ENCODE peak calls at places on chromosomes 13 and 19, in seven cellular contexts. One of them, this sample, is unnamed.

GRCh38 chr19:49340865-49341718 is 5.9 kb downstream of the CD37 start:
- DNase-seq in RWPE2: peak; percentile 23
- DNase-seq in ovary: no peak
- DNase-seq in CD8-positive, alpha-beta memory T cell: no peak
- DNase-seq in mesendoderm: no peak
- DNase-seq in SK-N-SH: no peak
- DNase-seq in SJSA1: no peak
- DNase-seq in this sample: no peak

GRCh38 chr13:24013189-24013588 is 115.9 kb upstream of the C1QTNF9B start:
- DNase-seq in mesendoderm: no peak
- DNase-seq in SJSA1: no peak
- DNase-seq in CD8-positive, alpha-beta memory T cell: no peak
- DNase-seq in ovary: no peak
- DNase-seq in SK-N-SH: no peak
- DNase-seq in RWPE2: no peak
- DNase-seq in this sample: no peak

GRCh38 chr13:79530270-79530669 is 49.3 kb downstream of the NDFIP2 start:
- DNase-seq in CD8-positive, alpha-beta memory T cell: no peak
- DNase-seq in ovary: no peak
- DNase-seq in SK-N-SH: no peak
- DNase-seq in RWPE2: no peak
- DNase-seq in SJSA1: no peak
- DNase-seq in mesendoderm: no peak
- DNase-seq in this sample: no peak

GRCh38 chr13:30581582-30581981 is 36.1 kb upstream of the USPL1 start:
- DNase-seq in mesendoderm: peak; percentile 42
- DNase-seq in SJSA1: no peak
- DNase-seq in ovary: no peak
- DNase-seq in SK-N-SH: no peak
- DNase-seq in RWPE2: no peak
- DNase-seq in CD8-positive, alpha-beta memory T cell: no peak
- DNase-seq in this sample: no peak

GRCh38 chr19:1177322-1178114 is 3.5 kb upstream of the SBNO2 start:
- DNase-seq in RWPE2: peak; percentile 94
- DNase-seq in SK-N-SH: no peak
- DNase-seq in ovary: no peak
- DNase-seq in CD8-positive, alpha-beta memory T cell: no peak
- DNase-seq in SJSA1: peak; percentile 92
- DNase-seq in mesendoderm: peak; percentile 65
- DNase-seq in this sample: no peak

GRCh38 chr13:110647365-110647737 is 32.0 kb downstream of the NAXD start:
- DNase-seq in SJSA1: no peak
- DNase-seq in ovary: no peak
- DNase-seq in CD8-positive, alpha-beta memory T cell: no peak
- DNase-seq in RWPE2: no peak
- DNase-seq in SK-N-SH: no peak
- DNase-seq in mesendoderm: no peak
- DNase-seq in this sample: no peak

GRCh38 chr13:112446867-112447266 is 70.7 kb downstream of the SPACA7 start:
- DNase-seq in SK-N-SH: peak; percentile 23
- DNase-seq in SJSA1: no peak
- DNase-seq in CD8-positive, alpha-beta memory T cell: no peak
- DNase-seq in ovary: no peak
- DNase-seq in mesendoderm: no peak
- DNase-seq in RWPE2: no peak
- DNase-seq in this sample: no peak

GRCh38 chr19:32406161-32407003 is 812 bp downstream of the DPY19L3 start:
- DNase-seq in ovary: no peak
- DNase-seq in SK-N-SH: peak; percentile 18
- DNase-seq in SJSA1: peak; percentile 37
- DNase-seq in RWPE2: no peak
- DNase-seq in mesendoderm: no peak
- DNase-seq in CD8-positive, alpha-beta memory T cell: no peak
- DNase-seq in this sample: no peak

GRCh38 chr19:28242317-28242927 is 970.5 kb downstream of the UQCRFS1 start:
- DNase-seq in SJSA1: peak; percentile 18
- DNase-seq in SK-N-SH: peak; percentile 44
- DNase-seq in CD8-positive, alpha-beta memory T cell: no peak
- DNase-seq in RWPE2: no peak
- DNase-seq in ovary: no peak
- DNase-seq in mesendoderm: peak; percentile 73
- DNase-seq in this sample: no peak

GRCh38 chr19:48934837-48935236 is 1.3 kb downstream of the DHDH start:
- DNase-seq in mesendoderm: peak; percentile 51
- DNase-seq in RWPE2: no peak
- DNase-seq in CD8-positive, alpha-beta memory T cell: no peak
- DNase-seq in ovary: no peak
- DNase-seq in SJSA1: no peak
- DNase-seq in SK-N-SH: no peak
- DNase-seq in this sample: no peak

GRCh38 chr13:33612641-33613638 is 205.0 kb upstream of the RFC3 start:
- DNase-seq in SK-N-SH: no peak
- DNase-seq in RWPE2: no peak
- DNase-seq in mesendoderm: no peak
- DNase-seq in SJSA1: no peak
- DNase-seq in ovary: no peak
- DNase-seq in CD8-positive, alpha-beta memory T cell: no peak
- DNase-seq in this sample: no peak

GRCh38 chr13:48709213-48709612 is 55.5 kb downstream of the CYSLTR2 start:
- DNase-seq in RWPE2: no peak
- DNase-seq in ovary: no peak
- DNase-seq in mesendoderm: peak; percentile 13
- DNase-seq in CD8-positive, alpha-beta memory T cell: no peak
- DNase-seq in SJSA1: no peak
- DNase-seq in SK-N-SH: no peak
- DNase-seq in this sample: no peak

DNA sequence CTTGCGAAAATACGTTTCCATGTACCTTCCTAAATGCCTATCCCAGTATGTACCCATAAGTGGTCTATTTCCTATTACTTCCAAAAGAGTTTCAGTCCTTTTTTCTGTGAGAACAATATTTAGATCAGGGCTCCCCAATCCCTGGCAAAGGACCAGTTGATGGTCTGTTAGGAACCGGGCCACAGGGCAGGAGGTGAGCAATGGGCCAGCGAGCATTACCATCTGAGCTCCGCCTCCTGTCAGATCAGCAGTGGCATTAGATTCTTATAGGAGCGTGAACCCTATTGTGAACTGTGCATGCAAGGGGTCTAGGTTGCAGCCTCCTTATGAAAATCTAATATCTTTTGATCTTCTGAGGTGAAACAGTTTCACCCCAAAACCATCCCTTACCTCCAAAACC is 859.1 kb downstream of the SLITRK6 start:
- DNase-seq in mesendoderm: no peak
- DNase-seq in SJSA1: no peak
- DNase-seq in CD8-positive, alpha-beta memory T cell: no peak
- DNase-seq in ovary: no peak
- DNase-seq in SK-N-SH: no peak
- DNase-seq in RWPE2: no peak
- DNase-seq in this sample: no peak
- H3K4me1 ChIP-seq in mesendoderm: no peaks in the 10 kb centered on the region
- H3K4me1 ChIP-seq in SJSA1: no peaks in the 10 kb centered on the region
- H3K4me1 ChIP-seq in CD8-positive, alpha-beta memory T cell: no peaks in the 10 kb centered on the region
- H3K4me1 ChIP-seq in ovary: no peaks in the 10 kb centered on the region
- H3K4me1 ChIP-seq in SK-N-SH: no peaks in the 10 kb centered on the region
- H3K4me1 ChIP-seq in RWPE2: peaks cover 2% of the 10 kb centered on the region
- H3K4me1 ChIP-seq in this sample: no peaks in the 10 kb centered on the region

GRCh38 chr19:55080121-55080914 is 4.6 kb downstream of the EPS8L1 start:
- DNase-seq in SJSA1: no peak
- DNase-seq in SK-N-SH: peak; percentile 96
- DNase-seq in mesendoderm: peak; percentile 89
- DNase-seq in CD8-positive, alpha-beta memory T cell: peak; percentile 52
- DNase-seq in RWPE2: no peak
- DNase-seq in ovary: no peak
- DNase-seq in this sample: peak; percentile 83

GRCh38 chr19:55081773-55082022 is 6.0 kb downstream of the EPS8L1 start:
- DNase-seq in RWPE2: no peak
- DNase-seq in mesendoderm: no peak
- DNase-seq in SK-N-SH: peak; percentile 43
- DNase-seq in SJSA1: peak; percentile 26
- DNase-seq in ovary: no peak
- DNase-seq in CD8-positive, alpha-beta memory T cell: no peak
- DNase-seq in this sample: no peak

GRCh38 chr19:55083004-55083850 is 7.6 kb downstream of the EPS8L1 start:
- DNase-seq in CD8-positive, alpha-beta memory T cell: no peak
- DNase-seq in SJSA1: no peak
- DNase-seq in RWPE2: no peak
- DNase-seq in SK-N-SH: no peak
- DNase-seq in ovary: no peak
- DNase-seq in mesendoderm: peak; percentile 45
- DNase-seq in this sample: no peak

GRCh38 chr19:55080915-55081772 is 5.5 kb downstream of the EPS8L1 start:
- DNase-seq in SK-N-SH: peak; percentile 94
- DNase-seq in SJSA1: peak; percentile 65
- DNase-seq in mesendoderm: peak; percentile 94
- DNase-seq in ovary: no peak
- DNase-seq in CD8-positive, alpha-beta memory T cell: peak; percentile 84
- DNase-seq in RWPE2: peak; percentile 88
- DNase-seq in this sample: peak; percentile 88

DNA sequence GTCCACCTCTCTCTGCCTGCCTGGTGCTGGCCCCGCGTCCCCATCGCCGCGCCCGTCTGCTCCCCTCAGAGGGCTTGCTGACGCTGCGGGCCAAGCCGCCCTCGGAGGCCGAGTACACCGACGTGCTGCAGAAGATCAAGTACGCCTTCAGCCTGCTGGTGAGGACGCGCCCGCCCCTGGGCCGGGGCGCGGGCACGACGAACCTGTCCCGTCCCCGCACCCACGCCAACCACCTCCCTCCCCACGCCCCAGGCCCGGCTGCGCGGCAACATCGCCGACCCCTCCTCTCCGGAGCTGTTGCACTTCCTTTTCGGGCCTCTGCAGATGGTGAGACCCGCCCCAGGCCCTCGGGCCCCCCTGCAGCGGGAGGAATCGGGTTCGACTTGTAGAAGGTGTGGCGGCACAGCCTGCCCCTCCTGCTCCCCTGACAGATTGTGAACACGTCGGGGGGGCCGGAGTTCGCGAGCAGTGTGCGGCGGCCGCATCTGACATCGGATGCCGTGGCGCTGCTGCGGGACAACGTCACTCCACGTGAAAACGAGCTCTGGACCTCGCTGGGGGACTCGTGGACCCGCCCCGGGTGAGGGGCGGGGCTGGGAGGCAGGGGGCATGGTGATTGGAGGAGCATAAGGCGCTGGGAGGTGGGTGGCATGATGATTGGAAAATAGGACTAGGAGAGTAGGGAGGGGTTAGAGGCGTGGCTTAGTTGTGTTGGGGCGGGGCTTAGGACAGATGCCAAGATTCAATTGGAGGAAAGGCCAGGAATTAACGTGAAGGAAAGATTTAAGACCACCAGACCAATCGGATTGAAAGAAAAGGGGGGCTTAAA is 6.6 kb downstream of the EPS8L1 start:
- DNase-seq in SJSA1: no peak
- DNase-seq in RWPE2: no peak
- DNase-seq in ovary: no peak
- DNase-seq in CD8-positive, alpha-beta memory T cell: peak; percentile 21
- DNase-seq in mesendoderm: peak; percentile 74
- DNase-seq in SK-N-SH: peak; percentile 87
- DNase-seq in this sample: peak; percentile 77
- H3K4me3 ChIP-seq in SJSA1: peak overlapping the region; percentile 39
- H3K4me3 ChIP-seq in RWPE2: no peak overlapping the region
- H3K4me3 ChIP-seq in ovary: no peak overlapping the region
- H3K4me3 ChIP-seq in CD8-positive, alpha-beta memory T cell: peak overlapping the region; percentile 90
- H3K4me3 ChIP-seq in mesendoderm: no peak overlapping the region
- H3K4me3 ChIP-seq in SK-N-SH: peak overlapping the region; percentile 68
- H3K4me3 ChIP-seq in this sample: peak overlapping the region; percentile 51

GRCh38 chr13:40477623-40478608 is 188.5 kb downstream of the FOXO1 start:
- DNase-seq in CD8-positive, alpha-beta memory T cell: no peak
- DNase-seq in SJSA1: peak; percentile 14
- DNase-seq in SK-N-SH: no peak
- DNase-seq in mesendoderm: peak; percentile 40
- DNase-seq in RWPE2: no peak
- DNase-seq in ovary: peak; percentile 47
- DNase-seq in this sample: peak; percentile 88

GRCh38 chr13:40479196-40479845 is 187.1 kb downstream of the FOXO1 start:
- DNase-seq in ovary: no peak
- DNase-seq in SK-N-SH: no peak
- DNase-seq in mesendoderm: no peak
- DNase-seq in SJSA1: no peak
- DNase-seq in RWPE2: no peak
- DNase-seq in CD8-positive, alpha-beta memory T cell: no peak
- DNase-seq in this sample: no peak

GRCh38 chr13:40480012-40480914 is 186.2 kb downstream of the FOXO1 start:
- DNase-seq in CD8-positive, alpha-beta memory T cell: peak; percentile 29
- DNase-seq in RWPE2: no peak
- DNase-seq in SK-N-SH: no peak
- DNase-seq in SJSA1: peak; percentile 59
- DNase-seq in mesendoderm: no peak
- DNase-seq in ovary: peak; percentile 30
- DNase-seq in this sample: peak; percentile 49

GRCh38 chr13:40480915-40481525 is 185.4 kb downstream of the FOXO1 start:
- DNase-seq in RWPE2: no peak
- DNase-seq in CD8-positive, alpha-beta memory T cell: no peak
- DNase-seq in mesendoderm: no peak
- DNase-seq in ovary: no peak
- DNase-seq in SK-N-SH: no peak
- DNase-seq in SJSA1: no peak
- DNase-seq in this sample: no peak

DNA sequence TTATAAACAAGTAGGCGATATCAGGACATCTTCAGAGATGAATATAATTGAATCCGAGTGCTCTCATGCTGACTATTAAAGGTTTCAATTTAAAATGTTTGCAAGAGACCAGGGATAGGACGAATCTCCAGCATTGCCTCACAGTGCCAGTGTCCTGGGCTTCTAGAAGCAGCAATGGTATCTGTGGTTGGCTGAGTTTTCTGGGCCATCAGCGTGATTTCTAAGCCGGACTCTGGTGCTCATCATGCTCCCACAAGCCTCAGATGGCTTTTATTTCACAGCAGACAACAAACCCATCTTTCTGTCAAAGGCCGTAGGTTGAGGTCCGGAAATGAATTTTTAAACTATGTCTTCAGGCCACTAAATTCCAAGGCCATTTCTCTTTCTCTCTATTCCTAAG is 187.7 kb downstream of the FOXO1 start:
- DNase-seq in CD8-positive, alpha-beta memory T cell: no peak
- DNase-seq in RWPE2: no peak
- DNase-seq in SK-N-SH: no peak
- DNase-seq in SJSA1: no peak
- DNase-seq in mesendoderm: no peak
- DNase-seq in ovary: no peak
- DNase-seq in this sample: no peak
- H3K4me1 ChIP-seq in CD8-positive, alpha-beta memory T cell: peaks cover 39% of the 10 kb centered on the region
- H3K4me1 ChIP-seq in RWPE2: no peaks in the 10 kb centered on the region
- H3K4me1 ChIP-seq in SK-N-SH: no peaks in the 10 kb centered on the region
- H3K4me1 ChIP-seq in SJSA1: peaks cover 43% of the 10 kb centered on the region
- H3K4me1 ChIP-seq in mesendoderm: peaks cover 3% of the 10 kb centered on the region
- H3K4me1 ChIP-seq in ovary: peaks cover 24% of the 10 kb centered on the region
- H3K4me1 ChIP-seq in this sample: peaks cover 22% of the 10 kb centered on the region

DNA sequence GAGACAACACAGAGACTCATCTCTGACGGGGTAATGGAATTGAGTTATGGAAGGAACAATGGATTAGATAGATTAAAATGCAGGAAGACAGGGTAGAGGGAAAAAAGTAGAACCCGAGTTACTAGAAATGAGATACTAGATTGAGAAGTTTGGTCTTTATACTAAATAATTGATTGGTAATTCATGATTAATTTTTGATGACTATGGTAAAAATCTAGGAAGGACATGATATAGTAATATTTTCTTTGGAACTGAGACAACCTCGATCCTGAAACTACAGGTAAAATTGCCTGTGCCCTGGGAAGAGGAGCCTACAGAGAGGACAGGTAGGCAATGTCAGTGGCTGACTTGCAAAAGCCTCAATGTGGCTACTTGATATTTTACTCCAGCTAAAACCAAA is 188.4 kb upstream of the GPC6 start:
- DNase-seq in CD8-positive, alpha-beta memory T cell: no peak
- DNase-seq in SJSA1: no peak
- DNase-seq in SK-N-SH: no peak
- DNase-seq in mesendoderm: no peak
- DNase-seq in RWPE2: no peak
- DNase-seq in ovary: no peak
- DNase-seq in this sample: no peak
- H3K4me3 ChIP-seq in CD8-positive, alpha-beta memory T cell: no peak overlapping the region
- H3K4me3 ChIP-seq in SJSA1: no peak overlapping the region
- H3K4me3 ChIP-seq in SK-N-SH: no peak overlapping the region
- H3K4me3 ChIP-seq in mesendoderm: no peak overlapping the region
- H3K4me3 ChIP-seq in RWPE2: no peak overlapping the region
- H3K4me3 ChIP-seq in ovary: no peak overlapping the region
- H3K4me3 ChIP-seq in this sample: no peak overlapping the region